ENCODE peak calls at places on chromosomes 12 and 14, in ten cellular contexts. K is transverse colon, P is stomach, T is tibial nerve, W is esophagus muscularis mucosa, O is GM12878, B is endothelial cell of umbilical vein, J is IMR-90, L is A549, M is breast epithelium. G is an unnamed sample.

GRCh38 chr12:50678650-50679049 is 85.3 kb upstream of the ATF1 start:
- DNase-seq in O (no peak), W (no peak), B (no peak), J (no peak), T (no peak), M (no peak), L (no peak), K (no peak), P (no peak), G (no peak)

GRCh38 chr12:132852496-132852895 is 23.8 kb upstream of the GOLGA3 start:
- DNase-seq in M (no peak), B (no peak), P (no peak), L (no peak), W (no peak), J (no peak), O (no peak), T (no peak), K (no peak), G (no peak)

GRCh38 chr14:78091361-78091760 is 78.8 kb upstream of the NRXN3 start:
- DNase-seq in K (no peak), J (no peak), B (no peak), M (no peak), T (no peak), W (no peak), L (no peak), P (no peak), O (no peak), G (no peak)

GRCh38 chr12:85633491-85633890 is 202.7 kb downstream of the RASSF9 start:
- DNase-seq in P (no peak), L (no peak), J (no peak), M (no peak), O (no peak), W (no peak), B (no peak), T (no peak), K (no peak), G (no peak)

GRCh38 chr14:65137648-65138317 is 35.5 kb upstream of the MAX start:
- DNase-seq in O (no peak), B (no peak), W (no peak), M (no peak), K (no peak), L (no peak), P (no peak), T (no peak), J (peak), G (no peak)

GRCh38 chr12:47835831-47836155 is 16.1 kb upstream of the HDAC7 start:
- DNase-seq in T (no peak), P (no peak), B (no peak), L (no peak), O (no peak), K (no peak), J (no peak), W (no peak), M (no peak), G (no peak)

GRCh38 chr12:56162468-56163290 is 4.5 kb downstream of the MYL6 start:
- DNase-seq in W (no peak), O (no peak), T (no peak), K (no peak), J (no peak), P (no peak), B (no peak), M (no peak), L (no peak), G (no peak)

GRCh38 chr14:96975116-96975515 is 177.9 kb downstream of the VRK1 start:
- DNase-seq in W (no peak), L (no peak), T (no peak), P (no peak), B (no peak), M (no peak), J (no peak), O (no peak), K (no peak), G (no peak)

GRCh38 chr14:75025876-75026275 is 23.2 kb downstream of the EIF2B2 start:
- DNase-seq in B (no peak), P (no peak), O (no peak), K (no peak), M (no peak), L (no peak), W (no peak), T (no peak), J (no peak), G (no peak)

GRCh38 chr12:30882706-30883105 is 43.8 kb upstream of the TSPAN11 start:
- DNase-seq in T (no peak), B (peak), J (no peak), P (no peak), W (no peak), K (no peak), L (no peak), M (no peak), O (no peak), G (no peak)

GRCh38 chr12:131007031-131007793 is 53.5 kb downstream of the ADGRD1 start:
- DNase-seq in L (no peak), O (no peak), K (peak), T (no peak), M (no peak), J (no peak), W (no peak), B (no peak), P (peak), G (no peak)

GRCh38 chr14:30681752-30682355 is 59.7 kb downstream of the SCFD1 start:
- DNase-seq in T (no peak), P (no peak), L (peak), M (no peak), K (no peak), B (peak), W (no peak), O (no peak), J (peak), G (no peak)

GRCh38 chr12:12722351-12723146 is 5.4 kb downstream of the CDKN1B start:
- DNase-seq in K (no peak), B (peak), P (no peak), J (peak), L (peak), M (no peak), T (no peak), O (no peak), W (no peak), G (no peak)

GRCh38 chr14:99436247-99437180 is 44.1 kb downstream of the SETD3 start:
- DNase-seq in W (no peak), M (no peak), O (no peak), K (no peak), T (no peak), J (peak), P (no peak), L (no peak), B (peak), G (no peak)

GRCh38 chr12:8156845-8157244 is at the start of gene ZNF705A:
- DNase-seq in J (peak), M (no peak), T (no peak), B (peak), K (no peak), O (no peak), W (no peak), P (no peak), L (peak), G (no peak)

GRCh38 chr14:32201816-32202467 is at the start of gene RNU6-7:
- DNase-seq in M (no peak), W (no peak), K (peak), O (no peak), J (peak), P (no peak), L (no peak), T (no peak), B (no peak), G (no peak)

GRCh38 chr12:28026701-28027100 is 54.2 kb upstream of the PTHLH start:
- DNase-seq in T (no peak), O (no peak), B (no peak), W (no peak), K (no peak), J (no peak), L (no peak), P (no peak), M (no peak), G (no peak)

GRCh38 chr14:106268013-106268727 is 741.8 kb downstream of the TMEM121 start:
- DNase-seq in P (peak), K (peak), J (no peak), O (no peak), T (no peak), L (no peak), B (no peak), W (no peak), M (no peak), G (no peak)

GRCh38 chr14:91138511-91139359 is 24.9 kb downstream of the DGLUCY start:
- DNase-seq in T (no peak), K (peak), L (peak), J (no peak), W (no peak), O (no peak), B (peak), M (no peak), P (no peak), G (no peak)

GRCh38 chr12:13941258-13942249 is 39.8 kb downstream of the GRIN2B start:
- DNase-seq in O (no peak), L (peak), M (no peak), J (peak), T (no peak), K (peak), W (peak), P (peak), B (peak), G (no peak)

GRCh38 chr14:38125484-38125912 is 82.2 kb upstream of the SSTR1 start:
- DNase-seq in L (no peak), B (peak), T (no peak), M (no peak), P (no peak), W (no peak), O (no peak), J (no peak), K (no peak), G (no peak)

GRCh38 chr12:109705291-109705690 is 8.3 kb upstream of the FAM222A start:
- DNase-seq in J (no peak), T (no peak), O (no peak), W (no peak), P (no peak), L (no peak), B (no peak), K (no peak), M (no peak), G (no peak)
- TF ChIP-seq POLR2A in J (no peak), T (no peak), O (no peak), W (no peak), P (no peak), L (no peak), B (no peak), K (no peak), M (no peak), G (no peak)

DNA sequence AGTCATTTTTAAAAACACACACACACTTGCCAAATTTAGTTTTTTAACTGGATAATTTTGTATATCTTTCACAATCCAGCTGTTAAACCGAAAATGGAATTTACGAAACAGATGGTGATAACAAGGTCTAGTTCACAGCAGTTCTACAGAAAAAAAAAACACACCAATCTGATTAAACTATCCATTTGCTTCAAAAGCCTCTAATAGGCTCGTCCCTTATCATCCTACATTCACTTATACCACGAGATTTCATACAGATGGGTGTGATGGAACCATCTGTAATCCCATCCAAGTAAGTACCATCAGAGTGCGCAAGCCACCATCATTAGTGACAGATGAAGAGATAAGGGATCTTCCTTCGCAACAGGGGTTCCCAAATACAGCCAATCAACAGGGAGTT is 20.1 kb downstream of the GCH1 start:
- DNase-seq in J (no peak), M (no peak), O (no peak), L (no peak), T (no peak), K (no peak), W (no peak), P (no peak), B (no peak), G (no peak)
- H3K27ac ChIP-seq in J (no peak), M (peak), O (peak), L (no peak), T (no peak), K (peak), W (peak), P (peak), B (peak), G (peak)

DNA sequence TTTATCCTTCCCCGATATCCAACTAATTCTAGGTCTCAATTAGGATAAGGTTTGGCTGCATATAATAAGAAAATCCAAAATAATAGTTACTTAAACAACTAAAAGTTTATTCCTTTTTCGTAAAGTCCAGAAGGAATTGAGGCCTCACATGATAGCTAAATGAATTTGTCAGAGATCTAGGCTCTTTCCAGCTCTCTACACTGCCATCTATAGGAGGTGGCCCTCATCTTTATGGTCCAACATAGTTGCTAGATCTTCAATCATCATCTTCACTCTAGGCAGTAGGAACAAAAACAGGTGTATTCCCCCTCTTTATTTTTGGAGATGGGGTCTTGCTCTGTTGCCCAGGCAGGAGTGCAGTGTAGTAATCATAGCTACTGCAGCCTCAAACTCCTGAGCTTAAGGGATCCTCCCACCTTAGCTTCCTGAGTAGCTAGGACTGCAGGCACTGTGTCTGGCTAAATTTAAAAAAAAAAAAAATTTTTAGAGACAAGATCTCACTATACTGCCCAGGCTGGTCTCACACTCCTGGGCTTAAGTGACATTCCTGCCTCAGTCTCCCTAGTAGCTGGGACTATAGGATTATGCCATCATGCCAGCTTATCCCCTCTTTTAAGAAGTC is 46.5 kb upstream of the SAV1 start:
- DNase-seq in P (no peak), T (no peak), J (peak), K (no peak), W (no peak), O (no peak), B (peak), M (no peak), L (no peak), G (no peak)
- TF ChIP-seq CTCF in P (peak), T (peak), J (peak), K (no peak), W (peak), O (peak), B (peak), M (no peak), L (peak), G (no peak)

GRCh38 chr12:182381-182883 is 31.5 kb downstream of the SLC6A12 start:
- DNase-seq in B (no peak), W (no peak), M (no peak), L (peak), O (no peak), T (no peak), K (no peak), J (peak), P (no peak), G (no peak)
- TF ChIP-seq POLR2A in B (no peak), W (no peak), M (no peak), L (no peak), O (no peak), T (no peak), K (no peak), J (no peak), P (no peak), G (no peak)

GRCh38 chr12:112977641-112978040 is 678 bp upstream of the OAS2 start:
- DNase-seq in W (no peak), T (no peak), P (no peak), B (no peak), K (no peak), L (no peak), M (no peak), O (no peak), J (no peak), G (no peak)

GRCh38 chr12:112977139-112977538 is 1.2 kb upstream of the OAS2 start:
- DNase-seq in K (no peak), B (no peak), O (no peak), P (no peak), W (no peak), J (no peak), T (no peak), L (no peak), M (no peak), G (no peak)

GRCh38 chr12:112978163-112979081 is at the start of gene OAS2:
- DNase-seq in K (peak), L (no peak), B (peak), M (peak), J (peak), T (peak), W (peak), O (peak), P (peak), G (peak)

GRCh38 chr12:112980491-112981158 is 2.3 kb downstream of the OAS2 start:
- DNase-seq in P (no peak), J (no peak), B (no peak), W (no peak), M (no peak), L (no peak), K (no peak), O (no peak), T (no peak), G (no peak)

DNA sequence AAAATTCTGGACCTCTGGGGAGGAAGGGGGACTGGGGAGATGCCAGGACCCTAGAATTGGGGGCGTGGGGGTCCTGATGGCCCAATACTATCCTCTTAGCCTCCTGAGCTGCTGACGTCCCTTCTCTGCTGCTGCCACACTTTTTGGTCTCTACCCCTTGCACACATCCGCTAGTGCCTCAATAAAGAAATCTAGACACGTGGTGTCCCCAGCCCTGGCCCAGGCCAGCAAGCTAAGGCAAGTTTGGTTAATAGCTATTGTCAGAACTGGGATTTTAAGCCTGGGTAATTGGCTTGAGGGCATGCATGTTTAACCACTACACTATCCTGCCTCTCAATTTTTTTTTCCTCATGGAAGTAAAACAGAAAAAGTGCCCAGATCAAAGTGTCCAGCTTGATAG is 962 bp downstream of the OAS2 start:
- DNase-seq in P (peak), J (no peak), K (peak), T (no peak), W (peak), O (peak), M (no peak), L (no peak), B (no peak), G (no peak)
- H3K27ac ChIP-seq in P (peak), J (no peak), K (peak), T (peak), W (peak), O (peak), M (peak), L (no peak), B (no peak), G (peak)

G was measured in esophagus squamous epithelium.